ENCODE peak calls at places on chromosomes 6 and 20, in nine cellular contexts. F is keratinocyte, K is psoas muscle, O is pancreas, N is cardiac muscle cell, A is endodermal cell, J is astrocyte, Q is hepatocyte, V is Peyer's patch. H is an unnamed sample. For H3K27me3, the result is how much of the 10 kb centered on the place peaks cover.

GRCh38 chr6:150142657-150143501 is at the start of gene PPP1R14C:
- DNase-seq in O (peak), J (peak), N (peak), K (peak), Q (peak), A (peak), F (no peak), V (peak), H (peak)

GRCh38 chr6:381742-382461 is 9.7 kb upstream of the IRF4 start:
- DNase-seq in N (no peak), O (no peak), V (peak), K (peak), F (no peak), A (no peak), Q (no peak), J (no peak), H (no peak)

GRCh38 chr20:23231561-23232218 is 118.9 kb upstream of the NXT1 start:
- DNase-seq in F (no peak), N (no peak), J (peak), V (no peak), K (no peak), O (no peak), Q (no peak), A (no peak), H (no peak)

GRCh38 chr6:26531897-26532296 is 6.3 kb upstream of the HMGN4 start:
- DNase-seq in N (no peak), A (no peak), O (no peak), V (no peak), K (no peak), F (no peak), J (no peak), Q (no peak), H (no peak)

GRCh38 chr20:63538204-63539091 is 1.3 kb upstream of the PTK6 start:
- DNase-seq in A (no peak), F (no peak), N (no peak), K (no peak), V (peak), J (no peak), O (peak), Q (peak), H (no peak)

GRCh38 chr6:1613631-1614447 is 4.1 kb downstream of the FOXC1 start:
- DNase-seq in F (no peak), O (no peak), Q (no peak), V (peak), J (no peak), A (peak), K (peak), N (peak), H (no peak)

GRCh38 chr6:16511048-16511660 is 250.1 kb downstream of the ATXN1 start:
- DNase-seq in O (no peak), N (peak), F (no peak), J (peak), Q (peak), A (no peak), V (no peak), K (no peak), H (no peak)

GRCh38 chr6:70221025-70221714 is 81.7 kb downstream of the COL9A1 start:
- DNase-seq in N (peak), J (peak), V (no peak), K (no peak), A (peak), O (no peak), F (no peak), Q (peak), H (no peak)

GRCh38 chr20:57659131-57659788 is 39.0 kb upstream of the ZBP1 start:
- DNase-seq in Q (no peak), F (no peak), N (no peak), K (no peak), J (no peak), O (peak), V (peak), A (peak), H (no peak)

GRCh38 chr6:67679566-67680296 is 955.4 kb upstream of the ADGRB3 start:
- DNase-seq in F (no peak), J (peak), A (no peak), V (no peak), Q (no peak), K (no peak), N (no peak), O (no peak), H (no peak)

GRCh38 chr6:112443118-112443641 is 96.0 kb downstream of the RFPL4B start:
- DNase-seq in A (no peak), F (no peak), Q (no peak), K (no peak), N (peak), J (no peak), V (no peak), O (no peak), H (no peak)

GRCh38 chr20:3226093-3226492 is 12.9 kb downstream of the SLC4A11 start:
- DNase-seq in F (no peak), V (no peak), J (no peak), Q (no peak), N (no peak), O (no peak), A (no peak), K (no peak), H (no peak)

GRCh38 chr6:38035478-38035877 is 216.0 kb downstream of the ZFAND3 start:
- DNase-seq in N (no peak), K (no peak), Q (no peak), F (no peak), J (no peak), A (no peak), V (no peak), O (no peak), H (no peak)

GRCh38 chr6:150006961-150007464 is 18.3 kb downstream of the RAET1L start:
- DNase-seq in Q (peak), N (peak), V (no peak), J (no peak), K (no peak), A (peak), O (no peak), F (no peak), H (peak)

GRCh38 chr6:152573762-152574161 is 63.4 kb downstream of the SYNE1 start:
- DNase-seq in V (no peak), K (no peak), J (no peak), A (no peak), N (no peak), O (no peak), F (no peak), Q (no peak), H (no peak)

GRCh38 chr20:35187584-35188190 is 15.8 kb downstream of the PROCR start:
- DNase-seq in V (no peak), K (no peak), F (no peak), Q (no peak), N (no peak), A (no peak), O (no peak), J (no peak), H (no peak)

GRCh38 chr6:145736854-145737181 is 1.5 kb upstream of the EPM2A start:
- DNase-seq in A (no peak), Q (peak), F (no peak), K (no peak), V (no peak), N (peak), J (peak), O (no peak), H (no peak)

GRCh38 chr6:101069191-101069795 is 188.2 kb upstream of the ASCC3 start:
- DNase-seq in N (no peak), V (no peak), A (no peak), K (no peak), J (no peak), O (no peak), F (no peak), Q (no peak), H (no peak)

GRCh38 chr6:91141352-91141751 is 554.5 kb upstream of the MAP3K7 start:
- DNase-seq in O (no peak), F (no peak), N (no peak), V (no peak), J (no peak), K (no peak), A (no peak), Q (no peak), H (no peak)

GRCh38 chr6:106858653-106859092 is 115.9 kb downstream of the CD24 start:
- DNase-seq in O (peak), Q (peak), A (no peak), N (no peak), J (peak), V (peak), K (no peak), F (peak), H (no peak)

GRCh38 chr6:154579046-154579823 is 68.8 kb upstream of the CNKSR3 start:
- DNase-seq in J (no peak), O (no peak), F (no peak), K (no peak), N (no peak), Q (no peak), V (no peak), A (no peak), H (no peak)

GRCh38 chr6:168052291-168052891 is 26.6 kb downstream of the FRMD1 start:
- DNase-seq in J (no peak), O (no peak), A (no peak), V (no peak), N (no peak), Q (no peak), K (no peak), F (no peak), H (no peak)
- TF ChIP-seq CTCF in J (no peak), O (no peak), A (no peak), V (no peak), N (no peak), Q (no peak), K (no peak), F (no peak), H (no peak)

GRCh38 chr20:43862438-43862837 is 52.2 kb upstream of the TOX2 start:
- DNase-seq in V (no peak), A (no peak), F (no peak), K (no peak), O (no peak), N (no peak), Q (no peak), J (no peak), H (no peak)
- H3K27me3 ChIP-seq in V (under half), A (under half), F (under half), K (under half), O (under half), N (under half), Q (under half), J (under half), H (under half)

GRCh38 chr6:165748390-165748789 is 85.3 kb upstream of the PDE10A start:
- DNase-seq in V (no peak), N (no peak), O (no peak), K (no peak), Q (no peak), J (no peak), F (no peak), A (no peak), H (no peak)
- H3K4me3 ChIP-seq in V (no peak), N (no peak), O (no peak), K (no peak), Q (no peak), J (no peak), F (no peak), A (no peak), H (no peak)

DNA sequence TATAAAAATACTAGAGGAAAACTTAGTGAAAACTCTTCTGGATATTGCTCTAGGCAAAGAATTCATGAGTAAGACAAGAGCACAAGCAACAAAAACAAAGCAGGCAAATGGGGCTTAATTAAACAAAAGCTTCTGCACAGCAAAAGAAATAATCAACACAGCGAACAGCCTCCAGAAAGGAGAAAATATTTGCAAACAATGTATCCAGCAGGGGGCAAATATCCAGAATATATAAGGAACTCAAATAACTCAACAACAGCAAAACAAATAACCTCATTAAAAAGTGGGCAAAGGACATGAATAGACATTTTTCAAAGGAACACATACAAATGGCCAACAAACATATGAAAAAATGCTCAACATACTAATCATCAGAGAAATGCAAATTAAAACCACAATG is 17.1 kb upstream of the HECA start:
- DNase-seq in A (no peak), Q (no peak), N (no peak), O (no peak), J (no peak), V (no peak), F (no peak), K (no peak), H (no peak)
- TF ChIP-seq CTCF in A (peak), Q (no peak), N (peak), O (no peak), J (no peak), V (peak), F (no peak), K (no peak), H (no peak)

GRCh38 chr20:31915491-31916280 is 36.2 kb downstream of the PDRG1 start:
- DNase-seq in K (no peak), Q (no peak), N (no peak), O (no peak), F (no peak), V (no peak), J (no peak), A (peak), H (no peak)
- H3K27me3 ChIP-seq in K (under half), Q (under half), N (under half), O (under half), F (under half), V (under half), J (under half), A (under half), H (under half)

DNA sequence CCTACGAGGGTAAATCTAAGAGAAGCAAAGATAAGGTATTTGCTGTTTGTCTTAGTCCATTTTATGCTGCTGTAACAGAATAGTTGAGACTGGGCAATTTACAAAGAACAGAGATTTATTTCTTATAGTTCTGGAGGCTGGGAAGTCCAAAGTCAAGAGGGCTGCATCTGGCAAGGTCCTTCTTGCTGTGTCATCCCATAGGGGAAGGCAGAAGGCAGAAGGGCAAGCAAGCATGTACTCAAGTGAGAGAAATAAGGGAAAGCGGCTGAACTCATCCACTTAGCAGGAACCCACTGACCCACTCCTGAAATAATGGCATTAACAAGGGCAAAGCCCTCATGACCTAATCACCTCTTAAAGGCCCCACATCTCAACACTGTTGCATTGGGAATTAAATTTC is 102.7 kb downstream of the AGPAT4 start:
- DNase-seq in F (no peak), K (no peak), Q (no peak), V (no peak), O (no peak), A (no peak), N (no peak), J (no peak), H (no peak)
- H3K4me3 ChIP-seq in F (no peak), K (no peak), Q (no peak), V (no peak), O (no peak), A (no peak), N (no peak), J (no peak), H (no peak)

GRCh38 chr6:148770408-148771211 is 23.8 kb downstream of the UST start:
- DNase-seq in O (no peak), K (no peak), F (no peak), J (no peak), N (no peak), V (no peak), Q (no peak), A (no peak), H (no peak)
- TF ChIP-seq CTCF in O (no peak), K (no peak), F (no peak), J (no peak), N (no peak), V (no peak), Q (no peak), A (no peak), H (no peak)

H was measured in GM06990.